ENCODE peak calls at places on chromosomes 5 and 9, in ten cellular contexts. U is fibroblast of the conjunctiva; M is stimulated activated CD8-positive, alpha-beta memory T cell treated with anti-CD3 and anti-CD28 coated beads, Interleukin-15, amount 100 ng/mL, for 24 hours; E is lower leg skin; I is activated T-cell treated with anti-CD3 and anti-CD28 coated beads for 24 hours; J is COR-L47; A is T-helper 22 cell; L is neural progenitor cell; K is GM20000; Q is endothelial cell. O is an unnamed sample.

GRCh38 chr5:142800776-142801494 is 30.8 kb downstream of the ARHGAP26 start:
- DNase-seq in U (no peak), M (no peak), E (no peak), I (peak), J (no peak), A (peak), L (no peak), K (peak), Q (no peak), O (no peak)

GRCh38 chr9:126367646-126368419 is 41.2 kb downstream of the MVB12B start:
- DNase-seq in U (no peak), M (no peak), E (no peak), I (no peak), J (no peak), A (no peak), L (no peak), K (no peak), Q (no peak), O (peak)

GRCh38 chr9:136619742-136620440 is 42.8 kb upstream of the EGFL7 start:
- DNase-seq in U (no peak), M (no peak), E (no peak), I (no peak), J (no peak), A (no peak), L (no peak), K (no peak), Q (no peak), O (no peak)

GRCh38 chr5:89397096-89397495 is 514.1 kb upstream of the MEF2C start:
- DNase-seq in U (no peak), M (no peak), E (no peak), I (no peak), J (no peak), A (no peak), L (no peak), K (no peak), Q (no peak), O (no peak)

GRCh38 chr9:31542384-31543055 is 841.9 kb upstream of the ACO1 start:
- DNase-seq in U (peak), M (no peak), E (peak), I (peak), J (peak), A (no peak), L (peak), K (peak), Q (peak), O (peak)

GRCh38 chr5:116388564-116389258 is 185.9 kb downstream of the SEMA6A start:
- DNase-seq in U (no peak), M (no peak), E (no peak), I (no peak), J (peak), A (no peak), L (peak), K (no peak), Q (peak), O (no peak)

GRCh38 chr9:121857941-121858340 is 206.5 kb downstream of the DAB2IP start:
- DNase-seq in U (no peak), M (no peak), E (no peak), I (no peak), J (peak), A (no peak), L (no peak), K (no peak), Q (no peak), O (no peak)

GRCh38 chr5:168008555-168008954 is 282.9 kb upstream of the WWC1 start:
- DNase-seq in U (no peak), M (no peak), E (no peak), I (no peak), J (no peak), A (no peak), L (no peak), K (no peak), Q (no peak), O (no peak)

GRCh38 chr9:97906236-97906831 is 16.0 kb downstream of the TRMO start:
- DNase-seq in U (no peak), M (no peak), E (no peak), I (no peak), J (no peak), A (peak), L (no peak), K (no peak), Q (no peak), O (no peak)

GRCh38 chr9:33403941-33404781 is 1.8 kb upstream of the AQP7 start:
- DNase-seq in U (no peak), M (no peak), E (no peak), I (no peak), J (no peak), A (no peak), L (no peak), K (peak), Q (no peak), O (no peak)

GRCh38 chr5:142320851-142321560 is 3.8 kb downstream of the SPRY4 start:
- DNase-seq in U (no peak), M (no peak), E (no peak), I (no peak), J (no peak), A (no peak), L (peak), K (no peak), Q (no peak), O (no peak)

GRCh38 chr5:23352437-23352836 is 155.0 kb upstream of the PRDM9 start:
- DNase-seq in U (no peak), M (no peak), E (no peak), I (no peak), J (peak), A (no peak), L (peak), K (no peak), Q (peak), O (peak)

GRCh38 chr9:79492092-79492995 is 79.4 kb upstream of the TLE4 start:
- DNase-seq in U (no peak), M (no peak), E (no peak), I (no peak), J (no peak), A (no peak), L (no peak), K (no peak), Q (no peak), O (no peak)

GRCh38 chr5:172866802-172867748 is 33.0 kb downstream of the ERGIC1 start:
- DNase-seq in U (no peak), M (no peak), E (no peak), I (no peak), J (peak), A (no peak), L (no peak), K (no peak), Q (no peak), O (no peak)

O was measured in D341Med.